ENCODE peak calls at places on chromosome 7, in five cellular contexts. X is GM23338, W is upper lobe of right lung, E is cardiac muscle cell, G is tibial artery. B is an unnamed sample.
A peak's percentile ranks its signal among the peaks of the same experiment; 100 is the strongest.

GRCh38 chr7:22571776-22572175 is 71.8 kb upstream of the STEAP1B start:
- DNase-seq in X (no peak), W (no peak), E (no peak), G (no peak), B (no peak)

GRCh38 chr7:130752424-130752823 is 18.4 kb upstream of the KLF14 start:
- DNase-seq in X (no peak), W (no peak), E (no peak), G (no peak), B (no peak)

GRCh38 chr7:16648551-16648950 is 2.6 kb downstream of the BZW2 start:
- DNase-seq in X (peak; percentile 39), W (no peak), E (no peak), G (no peak), B (no peak)

GRCh38 chr7:26493737-26494423 is 202.2 kb downstream of the SNX10 start:
- DNase-seq in X (no peak), W (no peak), E (no peak), G (no peak), B (no peak)

GRCh38 chr7:30594055-30594539 is 581 bp upstream of the GARS1 start:
- DNase-seq in X (peak; percentile 73), W (peak; percentile 69), E (peak; percentile 40), G (peak; percentile 71), B (no peak)

GRCh38 chr7:104852386-104852785 is 161.6 kb upstream of the KMT2E start:
- DNase-seq in X (no peak), W (no peak), E (no peak), G (no peak), B (no peak)

GRCh38 chr7:121329460-121330052 is 756 bp downstream of the WNT16 start:
- DNase-seq in X (peak; percentile 79), W (peak; percentile 64), E (no peak), G (no peak), B (no peak)

GRCh38 chr7:151251926-151252835 is 3.7 kb upstream of the SMARCD3 start:
- DNase-seq in X (peak; percentile 79), W (peak; percentile 87), E (peak; percentile 87), G (peak; percentile 87), B (peak; percentile 84)

GRCh38 chr7:47349401-47349800 is 232.5 kb downstream of the TNS3 start:
- DNase-seq in X (no peak), W (no peak), E (no peak), G (no peak), B (no peak)

GRCh38 chr7:130683026-130683425 is 3.3 kb downstream of the TSGA13 start:
- DNase-seq in X (no peak), W (no peak), E (no peak), G (no peak), B (no peak)

GRCh38 chr7:91263359-91264082 is 712 bp upstream of the FZD1 start:
- DNase-seq in X (peak; percentile 62), W (peak; percentile 75), E (peak; percentile 33), G (peak; percentile 84), B (peak; percentile 62)

GRCh38 chr7:103314849-103315248 is 17.6 kb downstream of the PMPCB start:
- DNase-seq in X (no peak), W (no peak), E (no peak), G (no peak), B (no peak)
- H3K36me3 ChIP-seq in X (peaks cover 93% of the 10 kb centered on the region), W (peaks cover 99% of the 10 kb centered on the region), E (peaks cover 82% of the 10 kb centered on the region), G (peaks cover 93% of the 10 kb centered on the region), B (peaks cover 22% of the 10 kb centered on the region)

GRCh38 chr7:135714534-135715009 is 13.4 kb downstream of the SLC13A4 start:
- DNase-seq in X (peak; percentile 47), W (no peak), E (peak; percentile 43), G (no peak), B (no peak)

GRCh38 chr7:135710417-135711138 is 17.4 kb downstream of the SLC13A4 start:
- DNase-seq in X (peak; percentile 70), W (no peak), E (no peak), G (no peak), B (no peak)

GRCh38 chr7:135712796-135713195 is 15.2 kb downstream of the SLC13A4 start:
- DNase-seq in X (no peak), W (no peak), E (peak; percentile 37), G (no peak), B (no peak)

GRCh38 chr7:135713836-135714470 is 14.0 kb downstream of the SLC13A4 start:
- DNase-seq in X (no peak), W (no peak), E (no peak), G (no peak), B (no peak)

GRCh38 chr7:135712182-135712782 is 15.7 kb downstream of the SLC13A4 start:
- DNase-seq in X (no peak), W (no peak), E (no peak), G (no peak), B (no peak)
- TF ChIP-seq CTCF in X (peak; percentile 30), W (no peak), E (peak; percentile 8), G (no peak), B (no peak)

DNA sequence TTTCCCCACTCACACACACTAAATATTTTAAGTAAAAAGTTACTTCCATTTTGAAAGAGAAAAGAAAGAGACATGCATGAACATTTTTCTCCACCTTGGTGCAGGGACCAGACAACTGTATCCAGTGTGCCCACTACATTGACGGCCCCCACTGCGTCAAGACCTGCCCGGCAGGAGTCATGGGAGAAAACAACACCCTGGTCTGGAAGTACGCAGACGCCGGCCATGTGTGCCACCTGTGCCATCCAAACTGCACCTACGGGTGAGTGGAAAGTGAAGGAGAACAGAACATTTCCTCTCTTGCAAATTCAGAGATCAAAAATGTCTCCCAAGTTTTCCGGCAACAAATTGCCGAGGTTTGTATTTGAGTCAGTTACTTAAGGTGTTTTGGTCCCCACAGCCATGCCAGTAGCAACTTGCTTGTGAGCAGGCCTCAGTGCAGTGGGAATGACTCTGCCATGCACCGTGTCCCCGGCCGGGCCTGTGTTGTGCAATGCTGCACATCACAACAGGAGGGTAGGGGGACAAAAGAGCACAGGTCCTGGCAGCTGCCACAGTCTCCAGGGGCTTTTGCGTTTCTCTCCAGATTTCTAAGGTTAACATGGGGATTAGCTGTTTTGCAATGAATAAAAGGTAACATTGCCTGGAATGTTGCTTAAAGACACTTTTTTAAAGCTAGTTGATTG is 146.5 kb downstream of the EGFR start:
- DNase-seq in X (no peak), W (no peak), E (no peak), G (no peak), B (no peak)
- H3K36me3 ChIP-seq in X (no peaks in the 10 kb centered on the region), W (peaks cover 59% of the 10 kb centered on the region), E (no peaks in the 10 kb centered on the region), G (peaks cover 42% of the 10 kb centered on the region), B (peaks cover 59% of the 10 kb centered on the region)

GRCh38 chr7:20835111-20835750 is 48.5 kb upstream of the SP8 start:
- DNase-seq in X (peak; percentile 66), W (no peak), E (no peak), G (no peak), B (no peak)

GRCh38 chr7:20831976-20832375 is 45.3 kb upstream of the SP8 start:
- DNase-seq in X (peak; percentile 37), W (no peak), E (no peak), G (no peak), B (no peak)

GRCh38 chr7:20831451-20831850 is 44.8 kb upstream of the SP8 start:
- DNase-seq in X (no peak), W (no peak), E (no peak), G (no peak), B (no peak)

GRCh38 chr7:20839196-20839735 is 52.6 kb upstream of the SP8 start:
- DNase-seq in X (no peak), W (no peak), E (no peak), G (no peak), B (no peak)

GRCh38 chr7:20834656-20835055 is 48.0 kb upstream of the SP8 start:
- DNase-seq in X (peak; percentile 30), W (no peak), E (no peak), G (no peak), B (no peak)
- TF ChIP-seq CTCF in X (peak; percentile 75), W (no peak), E (no peak), G (peak; percentile 19), B (no peak)

GRCh38 chr7:74518041-74518440 is 64.3 kb downstream of the GTF2IRD1 start:
- DNase-seq in X (no peak), W (no peak), E (no peak), G (no peak), B (no peak)

GRCh38 chr7:74521855-74522254 is 68.1 kb downstream of the GTF2IRD1 start:
- DNase-seq in X (no peak), W (no peak), E (no peak), G (no peak), B (no peak)

GRCh38 chr7:74516214-74516613 is 62.5 kb downstream of the GTF2IRD1 start:
- DNase-seq in X (no peak), W (no peak), E (no peak), G (no peak), B (no peak)

GRCh38 chr7:74519395-74519794 is 65.7 kb downstream of the GTF2IRD1 start:
- DNase-seq in X (no peak), W (no peak), E (no peak), G (no peak), B (no peak)

GRCh38 chr7:74518654-74519053 is 64.9 kb downstream of the GTF2IRD1 start:
- DNase-seq in X (no peak), W (no peak), E (no peak), G (no peak), B (no peak)
- H3K36me3 ChIP-seq in X (peaks cover 13% of the 10 kb centered on the region), W (peaks cover 8% of the 10 kb centered on the region), E (peaks cover 9% of the 10 kb centered on the region), G (peaks cover 24% of the 10 kb centered on the region), B (no peaks in the 10 kb centered on the region)

GRCh38 chr7:1246170-1246870 is 13.6 kb downstream of the UNCX start:
- DNase-seq in X (no peak), W (no peak), E (no peak), G (no peak), B (no peak)
- TF ChIP-seq CTCF in X (no peak), W (no peak), E (no peak), G (no peak), B (no peak)

DNA sequence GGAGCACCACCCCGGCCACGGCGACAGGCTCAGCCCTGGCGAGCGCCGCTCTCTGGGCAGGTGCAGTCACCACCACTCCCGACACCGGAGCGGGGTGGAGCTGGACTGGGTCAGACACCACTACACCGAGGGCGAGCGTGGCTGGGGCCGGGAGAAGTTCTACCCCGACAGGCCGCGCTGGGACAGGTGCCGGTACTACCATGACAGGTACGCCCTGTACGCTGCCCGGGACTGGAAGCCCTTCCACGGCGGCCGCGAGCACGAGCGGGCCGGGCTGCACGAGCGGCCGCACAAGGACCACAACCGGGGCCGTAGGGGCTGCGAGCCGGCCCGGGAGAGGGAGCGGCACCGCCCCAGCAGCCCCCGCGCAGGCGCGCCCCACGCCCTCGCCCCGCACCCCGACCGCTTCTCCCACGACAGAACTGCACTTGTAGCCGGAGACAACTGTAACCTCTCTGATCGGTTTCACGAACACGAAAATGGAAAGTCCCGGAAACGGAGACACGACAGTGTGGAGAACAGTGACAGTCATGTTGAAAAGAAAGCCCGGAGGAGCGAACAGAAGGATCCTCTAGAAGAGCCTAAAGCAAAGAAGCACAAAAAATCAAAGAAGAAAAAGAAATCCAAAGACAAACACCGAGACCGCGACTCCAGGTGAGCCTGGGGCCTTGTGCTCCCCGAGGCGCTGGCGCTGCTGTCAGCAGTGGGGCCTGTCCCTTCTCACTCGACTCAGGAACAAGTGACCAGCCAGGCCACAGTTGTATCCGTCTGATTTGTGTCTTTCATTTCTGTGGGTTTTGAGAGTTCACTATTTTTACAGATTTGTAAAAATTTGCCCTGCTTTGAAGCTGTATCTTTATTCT is 117.7 kb downstream of the CYTH3 start:
- DNase-seq in X (no peak), W (no peak), E (no peak), G (peak; percentile 53), B (no peak)
- H3K36me3 ChIP-seq in X (peaks cover 16% of the 10 kb centered on the region), W (peaks cover 89% of the 10 kb centered on the region), E (peaks cover 60% of the 10 kb centered on the region), G (peaks cover 61% of the 10 kb centered on the region), B (peaks cover 5% of the 10 kb centered on the region)